ENCODE peak calls at places on chromosome 2, in four cellular contexts. One of them, this sample, is unnamed.

GRCh38 chr2:212409560-212409959 is 129.0 kb downstream of the ERBB4 start:
- DNase-seq in IMR-90: no peak
- DNase-seq in K562: no peak
- DNase-seq in GM12878: no peak
- DNase-seq in this sample: no peak

GRCh38 chr2:105962221-105962620 is 217.5 kb downstream of the NCK2 start:
- DNase-seq in K562: no peak
- DNase-seq in IMR-90: no peak
- DNase-seq in GM12878: no peak
- DNase-seq in this sample: no peak

GRCh38 chr2:15527074-15527739 is 33.9 kb downstream of the NBAS start:
- DNase-seq in GM12878: no peak
- DNase-seq in K562: no peak
- DNase-seq in IMR-90: no peak
- DNase-seq in this sample: no peak

GRCh38 chr2:120441744-120442471 is 96.0 kb downstream of the INHBB start:
- DNase-seq in K562: no peak
- DNase-seq in GM12878: no peak
- DNase-seq in IMR-90: peak
- DNase-seq in this sample: no peak

GRCh38 chr2:8993196-8993901 is 10.1 kb downstream of the MBOAT2 start:
- DNase-seq in K562: no peak
- DNase-seq in IMR-90: peak
- DNase-seq in GM12878: no peak
- DNase-seq in this sample: no peak

GRCh38 chr2:113888641-113889470 is 1.0 kb upstream of the ACTR3 start:
- DNase-seq in GM12878: no peak
- DNase-seq in K562: no peak
- DNase-seq in IMR-90: no peak
- DNase-seq in this sample: no peak

GRCh38 chr2:165874445-165875039 is 79.0 kb downstream of the TTC21B start:
- DNase-seq in GM12878: peak
- DNase-seq in IMR-90: peak
- DNase-seq in K562: peak
- DNase-seq in this sample: peak

GRCh38 chr2:156803243-156803642 is 367.1 kb downstream of the GPD2 start:
- DNase-seq in IMR-90: no peak
- DNase-seq in K562: no peak
- DNase-seq in GM12878: no peak
- DNase-seq in this sample: no peak

GRCh38 chr2:114068438-114068837 is 178.5 kb downstream of the ACTR3 start:
- DNase-seq in IMR-90: peak
- DNase-seq in K562: peak
- DNase-seq in GM12878: no peak
- DNase-seq in this sample: no peak

GRCh38 chr2:110783474-110783873 is 51.1 kb downstream of the ACOXL start:
- DNase-seq in GM12878: no peak
- DNase-seq in K562: no peak
- DNase-seq in IMR-90: no peak
- DNase-seq in this sample: no peak

GRCh38 chr2:55229221-55229620 is 2.9 kb downstream of the CLHC1 start:
- DNase-seq in IMR-90: no peak
- DNase-seq in GM12878: no peak
- DNase-seq in K562: no peak
- DNase-seq in this sample: no peak

GRCh38 chr2:960064-960736 is 9.6 kb downstream of the SNTG2 start:
- DNase-seq in K562: no peak
- DNase-seq in IMR-90: no peak
- DNase-seq in GM12878: no peak
- DNase-seq in this sample: no peak

GRCh38 chr2:18047896-18048657 is 169.6 kb downstream of the KCNS3 start:
- DNase-seq in GM12878: no peak
- DNase-seq in K562: no peak
- DNase-seq in IMR-90: peak
- DNase-seq in this sample: no peak

GRCh38 chr2:46323671-46324207 is 26.5 kb downstream of the EPAS1 start:
- DNase-seq in IMR-90: no peak
- DNase-seq in K562: no peak
- DNase-seq in GM12878: no peak
- DNase-seq in this sample: no peak

GRCh38 chr2:46939596-46940359 is 24.2 kb upstream of the MCFD2 start:
- DNase-seq in IMR-90: no peak
- DNase-seq in K562: no peak
- DNase-seq in GM12878: no peak
- DNase-seq in this sample: no peak

GRCh38 chr2:188495990-188496431 is 204.3 kb downstream of the GULP1 start:
- DNase-seq in IMR-90: peak
- DNase-seq in K562: peak
- DNase-seq in GM12878: no peak
- DNase-seq in this sample: no peak

GRCh38 chr2:65031341-65032015 is 24.7 kb upstream of the CEP68 start:
- DNase-seq in IMR-90: no peak
- DNase-seq in K562: no peak
- DNase-seq in GM12878: no peak
- DNase-seq in this sample: peak

GRCh38 chr2:151757861-151758260 is 23.6 kb upstream of the NEB start:
- DNase-seq in K562: no peak
- DNase-seq in GM12878: no peak
- DNase-seq in IMR-90: no peak
- DNase-seq in this sample: peak

GRCh38 chr2:226649871-226650660 is 149.6 kb downstream of the IRS1 start:
- DNase-seq in K562: no peak
- DNase-seq in GM12878: peak
- DNase-seq in IMR-90: peak
- DNase-seq in this sample: peak

GRCh38 chr2:67446504-67446911 is 49.4 kb downstream of the ETAA1 start:
- DNase-seq in GM12878: no peak
- DNase-seq in IMR-90: peak
- DNase-seq in K562: no peak
- DNase-seq in this sample: peak

GRCh38 chr2:191991442-191991841 is 144.6 kb upstream of the CAVIN2 start:
- DNase-seq in GM12878: no peak
- DNase-seq in K562: no peak
- DNase-seq in IMR-90: no peak
- DNase-seq in this sample: no peak

GRCh38 chr2:30714811-30715709 is 92.2 kb downstream of the CAPN13 start:
- DNase-seq in GM12878: no peak
- DNase-seq in IMR-90: no peak
- DNase-seq in K562: no peak
- DNase-seq in this sample: no peak

GRCh38 chr2:15271941-15272340 is 289.2 kb downstream of the NBAS start:
- DNase-seq in K562: no peak
- DNase-seq in IMR-90: peak
- DNase-seq in GM12878: no peak
- DNase-seq in this sample: no peak

GRCh38 chr2:9004338-9005204 is 1.1 kb upstream of the MBOAT2 start:
- DNase-seq in GM12878: no peak
- DNase-seq in K562: peak
- DNase-seq in IMR-90: peak
- DNase-seq in this sample: peak

GRCh38 chr2:10688921-10689807 is 611 bp downstream of the NOL10 start:
- DNase-seq in GM12878: no peak
- DNase-seq in K562: peak
- DNase-seq in IMR-90: no peak
- DNase-seq in this sample: peak

GRCh38 chr2:239818086-239818485 is 207.1 kb downstream of the NDUFA10 start:
- DNase-seq in GM12878: no peak
- DNase-seq in K562: no peak
- DNase-seq in IMR-90: no peak
- DNase-seq in this sample: no peak

GRCh38 chr2:127108090-127108523 is 1.2 kb upstream of the BIN1 start:
- DNase-seq in GM12878: no peak
- DNase-seq in IMR-90: no peak
- DNase-seq in K562: no peak
- DNase-seq in this sample: no peak
- TF ChIP-seq FOS in GM12878: no peak
- TF ChIP-seq FOS in IMR-90: no peak
- TF ChIP-seq FOS in K562: no peak
- TF ChIP-seq FOS in this sample: no peak

GRCh38 chr2:180010701-180011100 is 3.6 kb upstream of the CWC22 start:
- DNase-seq in GM12878: no peak
- DNase-seq in IMR-90: no peak
- DNase-seq in K562: no peak
- DNase-seq in this sample: peak

GRCh38 chr2:180016937-180017336 is 9.8 kb upstream of the CWC22 start:
- DNase-seq in K562: no peak
- DNase-seq in IMR-90: no peak
- DNase-seq in GM12878: no peak
- DNase-seq in this sample: no peak

GRCh38 chr2:180012523-180012922 is 5.4 kb upstream of the CWC22 start:
- DNase-seq in IMR-90: peak
- DNase-seq in GM12878: no peak
- DNase-seq in K562: no peak
- DNase-seq in this sample: peak

GRCh38 chr2:180017764-180018163 is 10.7 kb upstream of the CWC22 start:
- DNase-seq in GM12878: no peak
- DNase-seq in IMR-90: peak
- DNase-seq in K562: no peak
- DNase-seq in this sample: no peak

DNA sequence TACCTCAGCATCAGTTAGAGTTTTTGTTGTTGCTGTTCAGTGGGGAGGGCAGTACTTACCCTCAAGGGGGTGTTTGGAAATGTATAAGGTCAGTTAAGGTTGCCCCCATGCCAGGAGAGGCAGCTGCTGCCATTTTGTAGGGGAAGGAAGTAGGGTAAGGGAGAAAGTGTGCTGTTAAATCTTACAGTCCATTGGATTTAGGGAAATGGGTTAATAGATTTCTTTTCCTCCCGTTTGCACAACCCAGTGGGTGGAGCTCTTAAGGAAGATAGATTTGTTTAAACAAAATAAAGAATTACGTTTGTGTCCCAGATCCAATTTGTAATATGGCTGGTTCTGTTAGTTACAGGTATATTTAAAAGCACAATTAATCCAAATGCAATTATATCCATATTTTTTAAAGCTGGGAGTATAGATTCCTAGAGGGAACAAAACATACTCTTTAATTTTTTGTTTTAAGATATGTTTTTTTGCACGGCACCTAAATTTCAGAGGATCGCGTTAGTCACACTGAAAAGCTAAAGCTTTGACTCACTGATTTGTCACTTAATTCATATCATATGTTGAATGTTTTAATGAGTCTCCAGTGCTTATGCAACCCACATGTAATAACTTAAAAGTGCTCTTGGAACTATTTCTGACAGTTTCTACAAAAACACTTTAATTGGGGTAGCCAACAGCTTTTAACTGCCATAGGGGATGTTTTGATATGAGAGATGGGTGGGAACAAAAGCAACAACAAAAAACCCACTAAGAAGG is 9.0 kb upstream of the CWC22 start:
- DNase-seq in IMR-90: peak
- DNase-seq in GM12878: no peak
- DNase-seq in K562: no peak
- DNase-seq in this sample: no peak
- TF ChIP-seq FOS in IMR-90: peak
- TF ChIP-seq FOS in GM12878: no peak
- TF ChIP-seq FOS in K562: no peak
- TF ChIP-seq FOS in this sample: no peak

GRCh38 chr2:119011910-119012209 is 69.9 kb downstream of the MARCO start:
- DNase-seq in GM12878: no peak
- DNase-seq in IMR-90: no peak
- DNase-seq in K562: no peak
- DNase-seq in this sample: no peak

GRCh38 chr2:119009110-119009509 is 67.1 kb downstream of the MARCO start:
- DNase-seq in IMR-90: no peak
- DNase-seq in GM12878: no peak
- DNase-seq in K562: no peak
- DNase-seq in this sample: no peak

GRCh38 chr2:119010336-119010735 is 68.3 kb downstream of the MARCO start:
- DNase-seq in IMR-90: no peak
- DNase-seq in K562: no peak
- DNase-seq in GM12878: no peak
- DNase-seq in this sample: no peak

GRCh38 chr2:119012345-119013301 is 70.6 kb downstream of the MARCO start:
- DNase-seq in GM12878: no peak
- DNase-seq in IMR-90: no peak
- DNase-seq in K562: no peak
- DNase-seq in this sample: no peak

GRCh38 chr2:119011162-119011909 is 69.3 kb downstream of the MARCO start:
- DNase-seq in K562: peak
- DNase-seq in GM12878: no peak
- DNase-seq in IMR-90: peak
- DNase-seq in this sample: peak
- TF ChIP-seq FOS in K562: no peak
- TF ChIP-seq FOS in GM12878: no peak
- TF ChIP-seq FOS in IMR-90: no peak
- TF ChIP-seq FOS in this sample: no peak

GRCh38 chr2:197209742-197210408 is 100.7 kb downstream of the ANKRD44 start:
- DNase-seq in K562: peak
- DNase-seq in GM12878: peak
- DNase-seq in IMR-90: no peak
- DNase-seq in this sample: no peak

GRCh38 chr2:197210450-197210849 is 100.1 kb downstream of the ANKRD44 start:
- DNase-seq in IMR-90: no peak
- DNase-seq in K562: peak
- DNase-seq in GM12878: no peak
- DNase-seq in this sample: no peak

GRCh38 chr2:197211881-197212342 is 98.7 kb downstream of the ANKRD44 start:
- DNase-seq in K562: no peak
- DNase-seq in IMR-90: no peak
- DNase-seq in GM12878: no peak
- DNase-seq in this sample: no peak

GRCh38 chr2:197209274-197209673 is 101.3 kb downstream of the ANKRD44 start:
- DNase-seq in K562: no peak
- DNase-seq in IMR-90: no peak
- DNase-seq in GM12878: no peak
- DNase-seq in this sample: no peak

DNA sequence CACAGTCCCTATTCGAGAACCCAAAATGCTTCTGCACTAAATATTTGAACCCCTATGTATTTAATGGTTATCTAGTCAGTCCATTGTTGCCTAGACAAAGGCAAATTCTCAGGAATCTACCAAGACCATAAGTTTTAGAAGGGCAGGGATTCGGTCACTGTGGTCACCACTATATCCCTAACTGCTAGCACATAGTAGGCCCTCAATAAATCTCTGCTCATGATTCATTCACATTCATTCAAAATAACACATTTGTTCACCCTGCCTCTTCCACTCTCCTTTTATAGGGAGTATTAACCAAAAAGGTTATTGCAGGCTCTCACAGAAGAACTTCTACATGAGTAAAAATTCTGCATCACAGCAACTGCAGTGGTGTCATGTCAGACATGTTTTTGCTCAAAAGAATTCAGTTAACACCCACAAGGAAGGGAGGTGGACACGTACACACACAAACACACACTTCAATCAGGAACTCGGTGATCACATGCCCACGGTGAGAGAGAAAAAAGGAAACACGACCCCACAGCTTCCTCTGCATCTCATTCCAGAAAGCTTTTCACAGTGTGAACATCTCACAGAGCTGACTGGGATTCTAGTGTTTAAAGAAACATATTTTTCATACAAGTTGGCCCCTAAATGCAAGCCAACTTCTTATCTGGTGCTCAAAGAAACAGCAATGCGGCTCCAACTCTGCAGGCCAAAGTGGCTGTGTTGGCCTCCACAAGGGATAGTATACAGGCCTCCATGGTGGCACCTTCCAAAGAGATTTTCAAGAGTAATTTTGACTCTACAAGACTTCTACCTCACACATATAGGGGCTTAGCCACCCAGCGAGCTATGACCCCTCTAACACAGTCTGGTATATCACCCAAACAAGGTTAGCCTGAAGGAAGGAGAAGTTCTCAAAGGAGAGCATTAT is 98.0 kb downstream of the ANKRD44 start:
- DNase-seq in GM12878: no peak
- DNase-seq in IMR-90: peak
- DNase-seq in K562: no peak
- DNase-seq in this sample: no peak
- TF ChIP-seq FOS in GM12878: no peak
- TF ChIP-seq FOS in IMR-90: no peak
- TF ChIP-seq FOS in K562: no peak
- TF ChIP-seq FOS in this sample: no peak